ENCODE peak calls at places on chromosomes 5 and 9, in four cellular contexts. J, U, V and N are unnamed samples.
A peak's percentile ranks its signal among the peaks of the same experiment; 100 is the strongest.

GRCh38 chr9:109520475-109521132 is 22.5 kb upstream of the PTPN3 start:
- DNase-seq in J (peak; percentile 79), U (peak; percentile 10), V (no peak), N (no peak)

GRCh38 chr9:130041648-130042405 is 1.2 kb downstream of the FNBP1 start:
- DNase-seq in J (no peak), U (no peak), V (no peak), N (no peak)

GRCh38 chr9:98380065-98380681 is 124.7 kb upstream of the TBC1D2 start:
- DNase-seq in J (no peak), U (no peak), V (no peak), N (no peak)

GRCh38 chr5:56480305-56481146 is 247.4 kb upstream of the ANKRD55 start:
- DNase-seq in J (peak; percentile 34), U (peak; percentile 42), V (peak; percentile 54), N (peak; percentile 22)

GRCh38 chr5:111133436-111133751 is 41.2 kb downstream of the WDR36 start:
- DNase-seq in J (no peak), U (no peak), V (no peak), N (no peak)

GRCh38 chr5:72784129-72784528 is 32.3 kb upstream of the TNPO1 start:
- DNase-seq in J (no peak), U (no peak), V (no peak), N (no peak)

GRCh38 chr9:20358201-20358600 is 264.1 kb downstream of the MLLT3 start:
- DNase-seq in J (no peak), U (no peak), V (no peak), N (no peak)

GRCh38 chr9:113436753-113437515 is 26.4 kb downstream of the C9orf43 start:
- DNase-seq in J (no peak), U (no peak), V (no peak), N (no peak)

GRCh38 chr5:134523543-134524136 is 1.8 kb upstream of the JADE2 start:
- DNase-seq in J (no peak), U (no peak), V (no peak), N (no peak)

GRCh38 chr9:81213456-81213855 is 475.9 kb downstream of the TLE1 start:
- DNase-seq in J (no peak), U (no peak), V (no peak), N (no peak)

GRCh38 chr9:27714388-27714787 is 141.1 kb upstream of the C9orf72 start:
- DNase-seq in J (no peak), U (no peak), V (no peak), N (no peak)

GRCh38 chr5:155260798-155261197 is 247.2 kb downstream of the KIF4B start:
- DNase-seq in J (no peak), U (no peak), V (no peak), N (no peak)

GRCh38 chr9:88818495-88819201 is 172.6 kb upstream of the S1PR3 start:
- DNase-seq in J (no peak), U (no peak), V (no peak), N (no peak)

GRCh38 chr9:92377904-92378303 is 26.5 kb downstream of the OGN start:
- DNase-seq in J (no peak), U (no peak), V (no peak), N (no peak)

GRCh38 chr9:33718987-33719386 is 76.4 kb upstream of the PRSS3 start:
- DNase-seq in J (no peak), U (no peak), V (no peak), N (no peak)

GRCh38 chr5:135318037-135318436 is 81.0 kb downstream of the MACROH2A1 start:
- DNase-seq in J (peak; percentile 13), U (peak; percentile 7), V (no peak), N (no peak)

GRCh38 chr5:147240266-147240985 is 5.6 kb downstream of the STK32A start:
- DNase-seq in J (no peak), U (no peak), V (no peak), N (no peak)

GRCh38 chr9:83473488-83473971 is 64.7 kb downstream of the FRMD3 start:
- DNase-seq in J (no peak), U (no peak), V (no peak), N (no peak)

GRCh38 chr5:111748304-111748763 is 8.7 kb downstream of the NREP start:
- DNase-seq in J (no peak), U (no peak), V (no peak), N (no peak)

GRCh38 chr9:70080481-70081119 is 37.0 kb downstream of the MAMDC2 start:
- DNase-seq in J (no peak), U (no peak), V (no peak), N (no peak)

GRCh38 chr5:61020415-61020814 is 75.4 kb downstream of the NDUFAF2 start:
- DNase-seq in J (no peak), U (no peak), V (no peak), N (no peak)

GRCh38 chr5:112338681-112339337 is 80.3 kb downstream of the EPB41L4A start:
- DNase-seq in J (no peak), U (no peak), V (no peak), N (no peak)

GRCh38 chr9:111066427-111066826 is 28.2 kb upstream of the LPAR1 start:
- DNase-seq in J (no peak), U (no peak), V (no peak), N (no peak)

GRCh38 chr5:32531885-32532520 is 53.4 kb upstream of the SUB1 start:
- DNase-seq in J (no peak), U (peak; percentile 46), V (peak; percentile 64), N (peak; percentile 49)

GRCh38 chr9:128405077-128405779 is 15.4 kb upstream of the CERCAM start:
- DNase-seq in J (no peak), U (no peak), V (no peak), N (no peak)

GRCh38 chr9:122213589-122214413 is 15.0 kb downstream of the LHX6 start:
- DNase-seq in J (peak; percentile 63), U (peak; percentile 32), V (peak; percentile 24), N (peak; percentile 21)

GRCh38 chr5:39273314-39273954 is 54.1 kb upstream of the FYB1 start:
- DNase-seq in J (no peak), U (no peak), V (peak; percentile 37), N (no peak)

GRCh38 chr5:145848854-145849253 is 13.7 kb upstream of the PRELID2 start:
- DNase-seq in J (no peak), U (no peak), V (no peak), N (no peak)

GRCh38 chr5:14851999-14852526 is 19.5 kb downstream of the ANKH start:
- DNase-seq in J (no peak), U (no peak), V (no peak), N (no peak)